ENCODE peak calls at places on chromosome 1, in four cellular contexts. One of them, this sample, is unnamed.

GRCh38 chr1:49541096-49541752 is 482.5 kb downstream of the AGBL4 start:
- DNase-seq in uterus: no peak
- DNase-seq in left ventricle myocardium inferior: no peak
- DNase-seq in heart right ventricle: no peak
- DNase-seq in this sample: peak; percentile 31

GRCh38 chr1:172177849-172178248 is 242.6 kb upstream of the C1orf105 start:
- DNase-seq in uterus: no peak
- DNase-seq in heart right ventricle: no peak
- DNase-seq in left ventricle myocardium inferior: no peak
- DNase-seq in this sample: no peak

GRCh38 chr1:244330318-244330625 is 121.4 kb downstream of the ADSS2 start:
- DNase-seq in heart right ventricle: no peak
- DNase-seq in left ventricle myocardium inferior: no peak
- DNase-seq in uterus: no peak
- DNase-seq in this sample: no peak

GRCh38 chr1:191592907-191593306 is 565.4 kb upstream of the RGS18 start:
- DNase-seq in left ventricle myocardium inferior: no peak
- DNase-seq in heart right ventricle: no peak
- DNase-seq in uterus: no peak
- DNase-seq in this sample: no peak

GRCh38 chr1:46547481-46548383 is 3.7 kb downstream of the KNCN start:
- DNase-seq in heart right ventricle: no peak
- DNase-seq in left ventricle myocardium inferior: no peak
- DNase-seq in uterus: no peak
- DNase-seq in this sample: peak; percentile 21

GRCh38 chr1:218874313-218874712 is 299.4 kb upstream of the LYPLAL1 start:
- DNase-seq in heart right ventricle: no peak
- DNase-seq in left ventricle myocardium inferior: no peak
- DNase-seq in uterus: no peak
- DNase-seq in this sample: no peak

GRCh38 chr1:30798389-30798951 is 40.9 kb upstream of the LAPTM5 start:
- DNase-seq in left ventricle myocardium inferior: peak; percentile 39
- DNase-seq in heart right ventricle: peak; percentile 45
- DNase-seq in uterus: no peak
- DNase-seq in this sample: no peak

GRCh38 chr1:46094454-46094853 is 38.0 kb downstream of the PIK3R3 start:
- DNase-seq in heart right ventricle: no peak
- DNase-seq in uterus: no peak
- DNase-seq in left ventricle myocardium inferior: no peak
- DNase-seq in this sample: no peak

GRCh38 chr1:150477733-150478132 is 9.5 kb upstream of the TARS2 start:
- DNase-seq in uterus: no peak
- DNase-seq in left ventricle myocardium inferior: no peak
- DNase-seq in heart right ventricle: no peak
- DNase-seq in this sample: no peak

GRCh38 chr1:77018386-77019156 is 151.3 kb downstream of the ST6GALNAC5 start:
- DNase-seq in uterus: no peak
- DNase-seq in heart right ventricle: no peak
- DNase-seq in left ventricle myocardium inferior: no peak
- DNase-seq in this sample: no peak

GRCh38 chr1:85569737-85570404 is 10.7 kb upstream of the CCN1 start:
- DNase-seq in left ventricle myocardium inferior: no peak
- DNase-seq in heart right ventricle: no peak
- DNase-seq in uterus: no peak
- DNase-seq in this sample: no peak

GRCh38 chr1:212667223-212668139 is 32.2 kb downstream of the BATF3 start:
- DNase-seq in uterus: peak; percentile 42
- DNase-seq in left ventricle myocardium inferior: no peak
- DNase-seq in heart right ventricle: no peak
- DNase-seq in this sample: no peak

GRCh38 chr1:7317888-7318287 is 453.2 kb upstream of the VAMP3 start:
- DNase-seq in heart right ventricle: no peak
- DNase-seq in left ventricle myocardium inferior: no peak
- DNase-seq in uterus: no peak
- DNase-seq in this sample: no peak

GRCh38 chr1:7315316-7315715 is 455.8 kb upstream of the VAMP3 start:
- DNase-seq in left ventricle myocardium inferior: no peak
- DNase-seq in heart right ventricle: no peak
- DNase-seq in uterus: no peak
- DNase-seq in this sample: no peak

GRCh38 chr1:7319196-7319595 is 451.9 kb upstream of the VAMP3 start:
- DNase-seq in left ventricle myocardium inferior: no peak
- DNase-seq in uterus: no peak
- DNase-seq in heart right ventricle: no peak
- DNase-seq in this sample: no peak

GRCh38 chr1:7313081-7313546 is 458.0 kb upstream of the VAMP3 start:
- DNase-seq in heart right ventricle: no peak
- DNase-seq in left ventricle myocardium inferior: no peak
- DNase-seq in uterus: no peak
- DNase-seq in this sample: no peak

DNA sequence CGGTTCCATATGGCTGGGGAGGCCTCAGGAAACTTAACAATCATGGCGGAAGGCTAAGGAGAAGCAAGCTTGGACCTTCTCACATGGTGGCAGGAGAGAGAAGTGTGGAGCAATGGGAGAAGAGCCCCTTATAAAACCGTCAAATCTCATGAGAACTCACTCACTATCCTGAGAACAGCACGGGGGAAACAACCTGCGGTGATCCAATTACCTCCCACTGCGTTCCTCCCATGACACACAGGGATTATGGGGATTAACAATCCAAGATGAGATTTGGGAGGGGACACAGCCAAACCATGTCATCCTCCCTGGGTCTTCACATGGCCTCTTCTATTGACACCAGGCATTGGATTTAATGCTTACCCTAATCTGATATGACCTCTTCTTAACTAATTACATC is 455.1 kb upstream of the VAMP3 start:
- DNase-seq in heart right ventricle: no peak
- DNase-seq in uterus: no peak
- DNase-seq in left ventricle myocardium inferior: no peak
- DNase-seq in this sample: no peak
- H3K4me3 ChIP-seq in heart right ventricle: no peak overlapping the region
- H3K4me3 ChIP-seq in uterus: no peak overlapping the region
- H3K4me3 ChIP-seq in left ventricle myocardium inferior: no peak overlapping the region
- H3K4me3 ChIP-seq in this sample: no peak overlapping the region

DNA sequence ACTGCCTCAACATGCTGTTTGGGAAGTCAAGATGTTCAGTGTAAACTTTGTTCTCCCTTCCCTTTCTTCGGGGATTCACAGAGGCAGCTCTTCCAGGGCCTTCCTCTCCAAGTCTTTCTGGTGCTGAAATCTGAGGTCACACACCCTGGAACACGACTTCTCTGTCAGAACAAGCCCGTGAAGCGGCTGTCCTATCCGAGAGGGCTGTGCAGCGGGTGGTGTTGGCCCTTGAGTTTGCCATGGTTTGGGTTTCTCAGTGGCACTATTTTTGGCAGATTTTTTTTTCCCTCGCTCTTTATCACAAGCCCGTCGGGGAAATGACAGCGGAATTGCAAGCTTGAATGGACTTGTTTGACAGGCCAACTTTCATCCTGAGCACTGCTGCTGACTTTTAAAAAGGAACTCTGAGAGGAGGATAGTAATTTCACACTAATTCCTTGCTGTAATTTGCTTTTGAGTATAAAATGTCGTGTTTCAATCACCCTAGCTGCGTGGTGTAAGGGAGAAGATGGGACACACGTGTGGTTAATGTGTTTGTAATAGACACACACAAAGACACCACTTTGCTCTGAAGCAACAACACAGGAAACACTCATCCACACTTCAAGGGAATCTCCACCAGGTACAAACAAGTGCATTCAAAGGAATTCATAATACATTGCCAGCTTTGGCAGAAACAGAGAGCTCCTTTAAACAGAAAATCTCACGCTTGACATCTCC is 60.1 kb upstream of the TARBP1 start:
- DNase-seq in left ventricle myocardium inferior: peak; percentile 67
- DNase-seq in uterus: no peak
- DNase-seq in heart right ventricle: peak; percentile 56
- DNase-seq in this sample: no peak
- H3K4me3 ChIP-seq in left ventricle myocardium inferior: no peak overlapping the region
- H3K4me3 ChIP-seq in uterus: no peak overlapping the region
- H3K4me3 ChIP-seq in heart right ventricle: no peak overlapping the region
- H3K4me3 ChIP-seq in this sample: no peak overlapping the region

GRCh38 chr1:236167154-236167553 is 24.8 kb downstream of the GPR137B start:
- DNase-seq in uterus: no peak
- DNase-seq in left ventricle myocardium inferior: no peak
- DNase-seq in heart right ventricle: no peak
- DNase-seq in this sample: no peak
- H3K4me3 ChIP-seq in uterus: no peak overlapping the region
- H3K4me3 ChIP-seq in left ventricle myocardium inferior: no peak overlapping the region
- H3K4me3 ChIP-seq in heart right ventricle: no peak overlapping the region
- H3K4me3 ChIP-seq in this sample: no peak overlapping the region

GRCh38 chr1:205648212-205648910 is 16.6 kb upstream of the ELK4 start:
- DNase-seq in heart right ventricle: no peak
- DNase-seq in uterus: no peak
- DNase-seq in left ventricle myocardium inferior: no peak
- DNase-seq in this sample: no peak
- H3K4me3 ChIP-seq in heart right ventricle: no peak overlapping the region
- H3K4me3 ChIP-seq in uterus: no peak overlapping the region
- H3K4me3 ChIP-seq in left ventricle myocardium inferior: no peak overlapping the region
- H3K4me3 ChIP-seq in this sample: no peak overlapping the region

GRCh38 chr1:28247603-28248272 is 11.6 kb upstream of the SESN2 start:
- DNase-seq in left ventricle myocardium inferior: no peak
- DNase-seq in uterus: no peak
- DNase-seq in heart right ventricle: no peak
- DNase-seq in this sample: no peak
- H3K4me3 ChIP-seq in left ventricle myocardium inferior: peak overlapping the region; percentile 71
- H3K4me3 ChIP-seq in uterus: peak overlapping the region; percentile 22
- H3K4me3 ChIP-seq in heart right ventricle: peak overlapping the region; percentile 59
- H3K4me3 ChIP-seq in this sample: peak overlapping the region; percentile 44

GRCh38 chr1:199007423-199007822 is 368.6 kb downstream of the PTPRC start:
- DNase-seq in heart right ventricle: no peak
- DNase-seq in uterus: no peak
- DNase-seq in left ventricle myocardium inferior: no peak
- DNase-seq in this sample: no peak

DNA sequence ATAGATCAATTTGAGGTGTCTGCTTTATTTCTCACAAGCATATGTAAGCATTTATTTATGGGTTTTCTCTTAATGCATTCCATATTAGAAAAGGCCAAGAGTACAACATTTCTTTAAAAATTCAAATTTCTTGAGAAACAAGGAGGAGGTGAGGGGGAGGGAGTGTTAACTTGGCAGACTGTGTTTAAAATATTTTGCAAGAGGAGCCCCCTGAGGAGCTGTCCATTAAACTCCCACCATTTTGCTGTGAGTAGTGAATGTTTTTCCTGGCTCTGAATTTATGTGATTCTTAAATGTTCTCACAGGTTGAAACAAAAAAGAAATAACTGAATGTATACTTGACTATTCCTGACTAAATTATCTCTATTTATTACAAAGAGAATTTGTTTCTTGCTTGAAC is 363.8 kb downstream of the PTPRC start:
- DNase-seq in heart right ventricle: no peak
- DNase-seq in uterus: no peak
- DNase-seq in left ventricle myocardium inferior: no peak
- DNase-seq in this sample: no peak
- H3K4me3 ChIP-seq in heart right ventricle: no peak overlapping the region
- H3K4me3 ChIP-seq in uterus: no peak overlapping the region
- H3K4me3 ChIP-seq in left ventricle myocardium inferior: no peak overlapping the region
- H3K4me3 ChIP-seq in this sample: no peak overlapping the region

DNA sequence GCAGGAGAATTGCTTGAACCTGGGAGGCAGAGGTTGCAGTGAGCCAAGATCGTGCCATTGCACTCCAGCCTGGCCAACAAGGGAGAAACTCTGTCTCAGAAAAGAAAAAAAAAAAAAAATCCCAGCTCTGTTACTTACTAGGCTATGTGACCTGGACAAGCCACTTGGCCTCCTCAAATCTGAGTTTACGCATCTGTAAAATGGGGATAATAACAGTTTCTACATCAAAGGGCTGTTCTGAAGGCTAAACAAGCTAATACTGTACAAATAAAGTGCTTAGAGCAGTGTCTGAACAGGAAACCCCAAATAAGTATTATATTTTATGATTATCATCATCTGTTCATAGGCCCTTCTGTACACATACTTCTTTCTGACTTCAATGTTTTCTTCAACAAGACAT is 13.6 kb downstream of the F11R start:
- DNase-seq in left ventricle myocardium inferior: no peak
- DNase-seq in heart right ventricle: no peak
- DNase-seq in uterus: no peak
- DNase-seq in this sample: no peak
- H3K4me3 ChIP-seq in left ventricle myocardium inferior: no peak overlapping the region
- H3K4me3 ChIP-seq in heart right ventricle: no peak overlapping the region
- H3K4me3 ChIP-seq in uterus: no peak overlapping the region
- H3K4me3 ChIP-seq in this sample: no peak overlapping the region

This sample was measured in CD4-positive, alpha-beta memory T cell.